ENCODE peak calls at places on chromosomes 16 and 17, in six cellular contexts. One of them, this sample, is unnamed.

GRCh38 chr16:53664724-53665345 is 38.8 kb downstream of the RPGRIP1L start:
- DNase-seq in GM12878: peak; percentile 19
- DNase-seq in SK-N-SH: no peak
- DNase-seq in HepG2: no peak
- DNase-seq in H1: no peak
- DNase-seq in Panc1: no peak
- DNase-seq in this sample: no peak

GRCh38 chr17:28327031-28327607 is 8.1 kb downstream of the TMEM97 start:
- DNase-seq in GM12878: peak; percentile 34
- DNase-seq in SK-N-SH: no peak
- DNase-seq in HepG2: no peak
- DNase-seq in H1: no peak
- DNase-seq in Panc1: no peak
- DNase-seq in this sample: no peak

GRCh38 chr17:77929871-77930436 is 28.5 kb upstream of the TNRC6C start:
- DNase-seq in GM12878: no peak
- DNase-seq in SK-N-SH: no peak
- DNase-seq in HepG2: no peak
- DNase-seq in H1: no peak
- DNase-seq in Panc1: no peak
- DNase-seq in this sample: no peak

GRCh38 chr16:67441289-67441753 is 10.4 kb downstream of the HSD11B2 start:
- DNase-seq in GM12878: no peak
- DNase-seq in SK-N-SH: no peak
- DNase-seq in HepG2: no peak
- DNase-seq in H1: no peak
- DNase-seq in Panc1: no peak
- DNase-seq in this sample: no peak

GRCh38 chr17:78884148-78884870 is 18.7 kb downstream of the CEP295NL start:
- DNase-seq in GM12878: no peak
- DNase-seq in SK-N-SH: no peak
- DNase-seq in HepG2: no peak
- DNase-seq in H1: no peak
- DNase-seq in Panc1: no peak
- DNase-seq in this sample: no peak

GRCh38 chr16:83603981-83604570 is 203.7 kb upstream of the HSBP1 start:
- DNase-seq in GM12878: no peak
- DNase-seq in SK-N-SH: no peak
- DNase-seq in HepG2: no peak
- DNase-seq in H1: no peak
- DNase-seq in Panc1: no peak
- DNase-seq in this sample: no peak

GRCh38 chr17:79991924-79992656 is 43.6 kb downstream of the TBC1D16 start:
- DNase-seq in GM12878: no peak
- DNase-seq in SK-N-SH: no peak
- DNase-seq in HepG2: peak; percentile 91
- DNase-seq in H1: no peak
- DNase-seq in Panc1: no peak
- DNase-seq in this sample: no peak

GRCh38 chr16:55686671-55687070 is 30.9 kb downstream of the SLC6A2 start:
- DNase-seq in GM12878: no peak
- DNase-seq in SK-N-SH: no peak
- DNase-seq in HepG2: no peak
- DNase-seq in H1: no peak
- DNase-seq in Panc1: no peak
- DNase-seq in this sample: no peak

GRCh38 chr16:28304214-28304613 is 11.9 kb downstream of the SBK1 start:
- DNase-seq in GM12878: no peak
- DNase-seq in SK-N-SH: no peak
- DNase-seq in HepG2: peak; percentile 48
- DNase-seq in H1: no peak
- DNase-seq in Panc1: no peak
- DNase-seq in this sample: no peak

GRCh38 chr17:29585080-29585751 is 4.2 kb downstream of the GIT1 start:
- DNase-seq in GM12878: no peak
- DNase-seq in SK-N-SH: peak; percentile 24
- DNase-seq in HepG2: no peak
- DNase-seq in H1: no peak
- DNase-seq in Panc1: no peak
- DNase-seq in this sample: no peak

GRCh38 chr16:87406495-87407088 is 14.5 kb downstream of the MAP1LC3B start:
- DNase-seq in GM12878: no peak
- DNase-seq in SK-N-SH: no peak
- DNase-seq in HepG2: no peak
- DNase-seq in H1: no peak
- DNase-seq in Panc1: no peak
- DNase-seq in this sample: no peak

GRCh38 chr17:60720763-60721531 is 43.3 kb downstream of the BCAS3 start:
- DNase-seq in GM12878: peak; percentile 24
- DNase-seq in SK-N-SH: peak; percentile 66
- DNase-seq in HepG2: peak; percentile 64
- DNase-seq in H1: no peak
- DNase-seq in Panc1: peak; percentile 30
- DNase-seq in this sample: peak; percentile 60

GRCh38 chr17:8166731-8167130 is 4.0 kb upstream of the VAMP2 start:
- DNase-seq in GM12878: no peak
- DNase-seq in SK-N-SH: no peak
- DNase-seq in HepG2: no peak
- DNase-seq in H1: no peak
- DNase-seq in Panc1: no peak
- DNase-seq in this sample: no peak

GRCh38 chr17:47188799-47189731 is at the start of gene CDC27:
- DNase-seq in GM12878: peak; percentile 88
- DNase-seq in SK-N-SH: peak; percentile 97
- DNase-seq in HepG2: peak; percentile 99
- DNase-seq in H1: peak; percentile 89
- DNase-seq in Panc1: peak; percentile 93
- DNase-seq in this sample: peak; percentile 99

GRCh38 chr17:35726609-35727460 is 4.6 kb upstream of the RASL10B start:
- DNase-seq in GM12878: no peak
- DNase-seq in SK-N-SH: no peak
- DNase-seq in HepG2: peak; percentile 66
- DNase-seq in H1: no peak
- DNase-seq in Panc1: no peak
- DNase-seq in this sample: no peak

GRCh38 chr17:27540300-27541105 is 84.3 kb downstream of the KSR1 start:
- DNase-seq in GM12878: no peak
- DNase-seq in SK-N-SH: no peak
- DNase-seq in HepG2: peak; percentile 66
- DNase-seq in H1: no peak
- DNase-seq in Panc1: no peak
- DNase-seq in this sample: no peak

GRCh38 chr16:11262915-11263314 is 6.2 kb downstream of the TNP2 start:
- DNase-seq in GM12878: no peak
- DNase-seq in SK-N-SH: no peak
- DNase-seq in HepG2: no peak
- DNase-seq in H1: no peak
- DNase-seq in Panc1: no peak
- DNase-seq in this sample: no peak

GRCh38 chr17:279776-280175 is 72.8 kb downstream of the RPH3AL start:
- DNase-seq in GM12878: no peak
- DNase-seq in SK-N-SH: no peak
- DNase-seq in HepG2: no peak
- DNase-seq in H1: no peak
- DNase-seq in Panc1: no peak
- DNase-seq in this sample: no peak

GRCh38 chr16:46757339-46758050 is 9.4 kb upstream of the MYLK3 start:
- DNase-seq in GM12878: no peak
- DNase-seq in SK-N-SH: peak; percentile 92
- DNase-seq in HepG2: no peak
- DNase-seq in H1: no peak
- DNase-seq in Panc1: no peak
- DNase-seq in this sample: no peak

GRCh38 chr17:12410721-12411120 is 255.0 kb upstream of the MYOCD start:
- DNase-seq in GM12878: no peak
- DNase-seq in SK-N-SH: no peak
- DNase-seq in HepG2: no peak
- DNase-seq in H1: no peak
- DNase-seq in Panc1: no peak
- DNase-seq in this sample: no peak

GRCh38 chr16:12461971-12462370 is 341.7 kb downstream of the CPPED1 start:
- DNase-seq in GM12878: no peak
- DNase-seq in SK-N-SH: no peak
- DNase-seq in HepG2: no peak
- DNase-seq in H1: no peak
- DNase-seq in Panc1: no peak
- DNase-seq in this sample: no peak

GRCh38 chr17:65634533-65634932 is 73.1 kb upstream of the AXIN2 start:
- DNase-seq in GM12878: no peak
- DNase-seq in SK-N-SH: no peak
- DNase-seq in HepG2: peak; percentile 62
- DNase-seq in H1: no peak
- DNase-seq in Panc1: no peak
- DNase-seq in this sample: no peak

GRCh38 chr16:78745491-78746019 is 646.1 kb downstream of the WWOX start:
- DNase-seq in GM12878: no peak
- DNase-seq in SK-N-SH: no peak
- DNase-seq in HepG2: no peak
- DNase-seq in H1: no peak
- DNase-seq in Panc1: no peak
- DNase-seq in this sample: no peak

GRCh38 chr16:12062343-12063003 is 85.9 kb downstream of the SNX29 start:
- DNase-seq in GM12878: no peak
- DNase-seq in SK-N-SH: no peak
- DNase-seq in HepG2: no peak
- DNase-seq in H1: no peak
- DNase-seq in Panc1: peak; percentile 17
- DNase-seq in this sample: peak; percentile 4

GRCh38 chr17:66494023-66494803 is 191.8 kb downstream of the PRKCA start:
- DNase-seq in GM12878: no peak
- DNase-seq in SK-N-SH: no peak
- DNase-seq in HepG2: no peak
- DNase-seq in H1: no peak
- DNase-seq in Panc1: peak; percentile 38
- DNase-seq in this sample: peak; percentile 61

GRCh38 chr17:63399856-63400255 is 46.2 kb downstream of the CYB561 start:
- DNase-seq in GM12878: no peak
- DNase-seq in SK-N-SH: peak; percentile 54
- DNase-seq in HepG2: no peak
- DNase-seq in H1: no peak
- DNase-seq in Panc1: no peak
- DNase-seq in this sample: no peak

GRCh38 chr16:30698139-30698815 is 694 bp upstream of the SRCAP start:
- DNase-seq in GM12878: peak; percentile 89
- DNase-seq in SK-N-SH: peak; percentile 99
- DNase-seq in HepG2: peak; percentile 97
- DNase-seq in H1: peak; percentile 73
- DNase-seq in Panc1: peak; percentile 86
- DNase-seq in this sample: peak; percentile 95

GRCh38 chr16:67547423-67548264 is 14.7 kb upstream of the CTCF start:
- DNase-seq in GM12878: no peak
- DNase-seq in SK-N-SH: no peak
- DNase-seq in HepG2: no peak
- DNase-seq in H1: no peak
- DNase-seq in Panc1: no peak
- DNase-seq in this sample: no peak

GRCh38 chr16:84738255-84739038 is 38.6 kb downstream of the USP10 start:
- DNase-seq in GM12878: peak; percentile 71
- DNase-seq in SK-N-SH: peak; percentile 74
- DNase-seq in HepG2: peak; percentile 78
- DNase-seq in H1: no peak
- DNase-seq in Panc1: peak; percentile 86
- DNase-seq in this sample: peak; percentile 85
- TF ChIP-seq SIN3A in GM12878: no peak
- TF ChIP-seq SIN3A in SK-N-SH: peak; percentile 90
- TF ChIP-seq SIN3A in HepG2: no peak
- TF ChIP-seq SIN3A in H1: peak; percentile 72
- TF ChIP-seq SIN3A in Panc1: no peak
- TF ChIP-seq SIN3A in this sample: no peak

GRCh38 chr17:75516619-75517276 is 420 bp downstream of the TSEN54 start:
- DNase-seq in GM12878: no peak
- DNase-seq in SK-N-SH: no peak
- DNase-seq in HepG2: no peak
- DNase-seq in H1: no peak
- DNase-seq in Panc1: no peak
- DNase-seq in this sample: no peak

GRCh38 chr17:75515523-75516254 is at the start of gene CASKIN2:
- DNase-seq in GM12878: peak; percentile 30
- DNase-seq in SK-N-SH: peak; percentile 100
- DNase-seq in HepG2: peak; percentile 86
- DNase-seq in H1: peak; percentile 77
- DNase-seq in Panc1: peak; percentile 41
- DNase-seq in this sample: peak; percentile 88

GRCh38 chr17:75516255-75516618 is at the start of gene TSEN54:
- DNase-seq in GM12878: peak; percentile 33
- DNase-seq in SK-N-SH: peak; percentile 100
- DNase-seq in HepG2: peak; percentile 78
- DNase-seq in H1: no peak
- DNase-seq in Panc1: peak; percentile 30
- DNase-seq in this sample: peak; percentile 84

GRCh38 chr17:75518201-75518600 is 1.9 kb downstream of the TSEN54 start:
- DNase-seq in GM12878: peak; percentile 28
- DNase-seq in SK-N-SH: no peak
- DNase-seq in HepG2: no peak
- DNase-seq in H1: no peak
- DNase-seq in Panc1: no peak
- DNase-seq in this sample: no peak

GRCh38 chr17:75517277-75517865 is 1.0 kb downstream of the TSEN54 start:
- DNase-seq in GM12878: no peak
- DNase-seq in SK-N-SH: peak; percentile 66
- DNase-seq in HepG2: no peak
- DNase-seq in H1: no peak
- DNase-seq in Panc1: no peak
- DNase-seq in this sample: peak; percentile 35
- TF ChIP-seq SIN3A in GM12878: no peak
- TF ChIP-seq SIN3A in SK-N-SH: no peak
- TF ChIP-seq SIN3A in HepG2: no peak
- TF ChIP-seq SIN3A in H1: no peak
- TF ChIP-seq SIN3A in Panc1: no peak
- TF ChIP-seq SIN3A in this sample: peak; percentile 44

GRCh38 chr16:49440156-49441065 is 66.8 kb downstream of the C16orf78 start:
- DNase-seq in GM12878: no peak
- DNase-seq in SK-N-SH: peak; percentile 49
- DNase-seq in HepG2: no peak
- DNase-seq in H1: no peak
- DNase-seq in Panc1: no peak
- DNase-seq in this sample: no peak
- TF ChIP-seq SIN3A in GM12878: no peak
- TF ChIP-seq SIN3A in SK-N-SH: no peak
- TF ChIP-seq SIN3A in HepG2: no peak
- TF ChIP-seq SIN3A in H1: no peak
- TF ChIP-seq SIN3A in Panc1: no peak
- TF ChIP-seq SIN3A in this sample: no peak

DNA sequence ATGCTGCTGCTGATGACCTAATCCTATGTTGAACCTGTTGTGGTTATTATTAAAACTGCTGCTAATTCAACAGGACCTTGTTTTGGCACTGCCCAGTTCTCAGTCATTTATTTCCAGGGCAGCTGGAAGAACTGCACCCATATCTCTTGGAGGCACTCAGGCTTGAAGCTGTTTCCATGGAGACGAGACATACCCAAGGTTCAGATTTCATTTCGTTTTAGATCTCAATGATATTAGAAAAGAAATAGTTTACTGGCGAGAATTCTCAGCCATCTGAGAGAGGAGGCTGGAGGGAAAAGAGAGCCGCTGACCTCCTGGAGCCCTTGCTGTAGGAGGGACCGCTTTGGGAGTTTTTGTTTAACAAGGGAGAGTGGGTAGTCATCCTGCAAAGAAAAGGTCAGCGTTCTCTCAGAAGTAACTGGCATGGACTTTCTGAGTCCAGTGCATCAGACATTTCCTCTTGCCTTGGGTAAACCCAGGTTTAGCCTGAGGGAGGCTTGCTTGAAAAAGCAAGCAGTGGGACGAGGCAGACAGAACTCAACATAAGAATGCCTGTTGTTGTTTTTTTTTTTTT is 75.4 kb downstream of the YPEL2 start:
- DNase-seq in GM12878: no peak
- DNase-seq in SK-N-SH: peak; percentile 74
- DNase-seq in HepG2: peak; percentile 20
- DNase-seq in H1: no peak
- DNase-seq in Panc1: no peak
- DNase-seq in this sample: no peak
- TF ChIP-seq SIN3A in GM12878: no peak
- TF ChIP-seq SIN3A in SK-N-SH: no peak
- TF ChIP-seq SIN3A in HepG2: no peak
- TF ChIP-seq SIN3A in H1: no peak
- TF ChIP-seq SIN3A in Panc1: no peak
- TF ChIP-seq SIN3A in this sample: no peak

This sample was measured in HCT116.